ENCODE peak calls at places on chromosomes 4 and X, in five cellular contexts. H is breast epithelium, T is Peyer's patch, N is cardiac muscle cell, G is SK-N-SH. E is an unnamed sample.

GRCh38 chr4:93337196-93337595 is 491.4 kb upstream of the ATOH1 start:
- DNase-seq in H (no peak), T (no peak), N (no peak), G (no peak), E (peak; percentile 50)

GRCh38 chrX:155864655-155865054 is 16.5 kb upstream of the VAMP7 start:
- DNase-seq in H (no peak), T (no peak), N (peak; percentile 6), G (peak; percentile 36), E (no peak)

GRCh38 chr4:4202510-4202909 is 24.2 kb downstream of the OTOP1 start:
- DNase-seq in H (no peak), T (no peak), N (no peak), G (no peak), E (no peak)

GRCh38 chrX:100447563-100448397 is 37.7 kb upstream of the PCDH19 start:
- DNase-seq in H (no peak), T (no peak), N (peak; percentile 38), G (peak; percentile 61), E (peak; percentile 85)

GRCh38 chrX:115372026-115372610 is 82.6 kb downstream of the LUZP4 start:
- DNase-seq in H (no peak), T (no peak), N (peak; percentile 73), G (no peak), E (peak; percentile 57)

GRCh38 chr4:98677799-98678198 is 19.4 kb upstream of the TSPAN5 start:
- DNase-seq in H (no peak), T (no peak), N (no peak), G (no peak), E (no peak)

GRCh38 chrX:52990848-52991247 is 32.5 kb upstream of the FAM156A start:
- DNase-seq in H (no peak), T (no peak), N (no peak), G (no peak), E (no peak)

GRCh38 chr4:51960486-51960885 is 59.7 kb downstream of the LRRC66 start:
- DNase-seq in H (no peak), T (no peak), N (no peak), G (no peak), E (no peak)

GRCh38 chrX:153782324-153782723 is 1.5 kb downstream of the SRPK3 start:
- DNase-seq in H (peak; percentile 45), T (no peak), N (no peak), G (no peak), E (peak; percentile 74)

GRCh38 chr4:76470064-76470463 is 35.0 kb downstream of the SHROOM3 start:
- DNase-seq in H (no peak), T (no peak), N (no peak), G (no peak), E (no peak)

GRCh38 chrX:15221321-15221720 is 48.6 kb downstream of the ASB9 start:
- DNase-seq in H (no peak), T (no peak), N (no peak), G (no peak), E (no peak)

GRCh38 chrX:114127411-114128025 is 456.4 kb upstream of the HTR2C start:
- DNase-seq in H (no peak), T (no peak), N (no peak), G (no peak), E (peak; percentile 74)

GRCh38 chr4:97994765-97995465 is 148.4 kb downstream of the STPG2 start:
- DNase-seq in H (no peak), T (no peak), N (no peak), G (no peak), E (no peak)

GRCh38 chr4:152112116-152112515 is 351.3 kb upstream of the GATB start:
- DNase-seq in H (no peak), T (no peak), N (no peak), G (no peak), E (no peak)

GRCh38 chrX:56429581-56429980 is 133.8 kb upstream of the UBQLN2 start:
- DNase-seq in H (no peak), T (no peak), N (no peak), G (no peak), E (peak; percentile 66)

GRCh38 chrX:45196701-45197100 is 4.0 kb downstream of the DIPK2B start:
- DNase-seq in H (no peak), T (no peak), N (no peak), G (no peak), E (no peak)

GRCh38 chrX:45191820-45192409 is 8.8 kb downstream of the DIPK2B start:
- DNase-seq in H (no peak), T (no peak), N (peak; percentile 8), G (no peak), E (no peak)

GRCh38 chrX:45186643-45187026 is 14.0 kb downstream of the DIPK2B start:
- DNase-seq in H (no peak), T (no peak), N (no peak), G (peak; percentile 22), E (no peak)

GRCh38 chrX:45187731-45188130 is 12.9 kb downstream of the DIPK2B start:
- DNase-seq in H (no peak), T (no peak), N (peak; percentile 13), G (no peak), E (no peak)

GRCh38 chrX:45191383-45191782 is 9.3 kb downstream of the DIPK2B start:
- DNase-seq in H (no peak), T (no peak), N (no peak), G (no peak), E (no peak)
- H3K4me3 ChIP-seq in H (no peak overlapping the region), T (no peak overlapping the region), N (no peak overlapping the region), G (no peak overlapping the region), E (no peak overlapping the region)

GRCh38 chr4:103499094-103499493 is 220.7 kb downstream of the TACR3 start:
- DNase-seq in H (no peak), T (no peak), N (peak; percentile 6), G (no peak), E (no peak)
- TF ChIP-seq CTCF in H (no peak), T (no peak), N (peak; percentile 12), G (peak; percentile 17), E (peak; percentile 56)

DNA sequence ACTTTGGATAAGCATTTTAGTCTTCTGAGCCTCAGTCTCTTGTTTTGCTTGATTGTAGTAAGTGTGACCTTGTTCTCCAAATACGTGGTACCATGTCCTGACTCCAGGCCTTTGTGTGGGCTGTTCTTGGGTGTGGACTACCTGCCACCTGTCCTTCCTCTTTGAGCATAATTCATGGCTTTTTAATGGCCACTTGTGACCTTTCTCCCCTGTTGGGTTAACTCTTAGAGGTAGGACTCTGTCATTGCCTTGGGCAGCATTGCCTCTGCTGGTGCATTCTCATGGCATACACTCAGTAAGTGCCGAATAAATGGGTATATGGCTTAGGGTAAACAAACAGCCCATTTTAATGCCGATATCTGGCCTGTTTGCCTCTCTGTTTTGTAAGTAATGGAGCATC is 3.0 kb downstream of the NSD2 start:
- DNase-seq in H (no peak), T (no peak), N (no peak), G (no peak), E (no peak)
- H3K4me3 ChIP-seq in H (no peak overlapping the region), T (no peak overlapping the region), N (no peak overlapping the region), G (no peak overlapping the region), E (no peak overlapping the region)

GRCh38 chrX:72297953-72298730 is 7.6 kb downstream of the CITED1 start:
- DNase-seq in H (no peak), T (no peak), N (peak; percentile 43), G (peak; percentile 40), E (peak; percentile 66)
- TF ChIP-seq CTCF in H (no peak), T (no peak), N (peak; percentile 22), G (peak; percentile 40), E (peak; percentile 71)

GRCh38 chrX:2628751-2629315 is 62.3 kb upstream of the CD99 start:
- DNase-seq in H (no peak), T (no peak), N (no peak), G (no peak), E (no peak)

GRCh38 chrX:2635366-2635765 is 55.7 kb upstream of the CD99 start:
- DNase-seq in H (no peak), T (no peak), N (no peak), G (no peak), E (no peak)

GRCh38 chrX:2629316-2630168 is 61.6 kb upstream of the CD99 start:
- DNase-seq in H (no peak), T (no peak), N (no peak), G (no peak), E (no peak)

GRCh38 chrX:2632533-2633504 is 58.3 kb upstream of the CD99 start:
- DNase-seq in H (no peak), T (no peak), N (no peak), G (no peak), E (peak; percentile 19)

GRCh38 chrX:2631743-2632532 is 59.2 kb upstream of the CD99 start:
- DNase-seq in H (no peak), T (no peak), N (no peak), G (no peak), E (no peak)
- H3K4me3 ChIP-seq in H (no peak overlapping the region), T (no peak overlapping the region), N (no peak overlapping the region), G (no peak overlapping the region), E (no peak overlapping the region)

GRCh38 chr4:186948361-186949291 is 225.0 kb upstream of the FAT1 start:
- DNase-seq in H (no peak), T (no peak), N (peak; percentile 41), G (peak; percentile 55), E (peak; percentile 87)
- TF ChIP-seq CTCF in H (no peak), T (no peak), N (peak; percentile 60), G (peak; percentile 50), E (peak; percentile 80)

GRCh38 chr4:118910221-118910620 is 21.6 kb downstream of the SYNPO2 start:
- DNase-seq in H (no peak), T (no peak), N (peak; percentile 13), G (no peak), E (no peak)
- H3K4me3 ChIP-seq in H (no peak overlapping the region), T (no peak overlapping the region), N (no peak overlapping the region), G (peak overlapping the region; percentile 16), E (no peak overlapping the region)

GRCh38 chrX:129230850-129231512 is 292.3 kb downstream of the SMARCA1 start:
- DNase-seq in H (no peak), T (no peak), N (no peak), G (no peak), E (no peak)

GRCh38 chrX:129238011-129238410 is 285.3 kb downstream of the SMARCA1 start:
- DNase-seq in H (no peak), T (no peak), N (no peak), G (no peak), E (no peak)

GRCh38 chrX:129233791-129234190 is 289.5 kb downstream of the SMARCA1 start:
- DNase-seq in H (no peak), T (no peak), N (no peak), G (no peak), E (no peak)

GRCh38 chrX:129239371-129239770 is 283.9 kb downstream of the SMARCA1 start:
- DNase-seq in H (no peak), T (no peak), N (peak; percentile 1), G (no peak), E (no peak)

DNA sequence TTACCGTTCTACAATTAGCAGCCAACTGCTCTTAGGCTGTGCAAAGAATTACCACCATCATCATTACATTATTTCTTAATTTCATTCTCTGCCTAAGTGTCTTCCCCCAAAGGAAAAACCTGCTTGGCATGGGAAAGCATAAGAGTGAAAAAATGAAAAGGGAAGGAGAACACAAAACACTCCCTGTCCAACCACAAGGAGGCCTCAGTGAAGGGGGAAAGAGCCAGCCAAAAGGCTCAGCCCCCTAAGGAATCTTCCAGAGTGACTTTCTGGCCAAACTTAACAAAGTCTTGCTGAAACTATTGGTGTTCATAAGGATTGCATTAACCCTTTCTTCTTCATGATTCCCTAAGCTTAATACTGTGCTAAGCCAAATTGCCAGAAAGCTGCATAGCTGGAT is 287.4 kb downstream of the SMARCA1 start:
- DNase-seq in H (no peak), T (no peak), N (no peak), G (no peak), E (peak; percentile 43)
- TF ChIP-seq CTCF in H (no peak), T (no peak), N (no peak), G (peak; percentile 22), E (peak; percentile 74)

E was measured in endodermal cell.